ENCODE peak calls at places on chromosome 9, in nine cellular contexts. W, X, B, Z, M, D, A, J and V are unnamed samples.
A peak's percentile ranks its signal among the peaks of the same experiment; 100 is the strongest.

GRCh38 chr9:89797970-89798369 is 193.2 kb downstream of the GADD45G start:
- DNase-seq in W (no peak), X (no peak), B (no peak), Z (no peak), M (no peak), D (no peak), A (no peak), J (no peak), V (peak; percentile 33)

GRCh38 chr9:116149844-116150243 is 3.7 kb upstream of the PAPPA start:
- DNase-seq in W (no peak), X (peak; percentile 48), B (no peak), Z (no peak), M (peak; percentile 56), D (no peak), A (peak; percentile 6), J (no peak), V (no peak)

GRCh38 chr9:5947912-5948311 is 57.2 kb downstream of the MLANA start:
- DNase-seq in W (no peak), X (no peak), B (no peak), Z (no peak), M (no peak), D (no peak), A (no peak), J (no peak), V (no peak)

GRCh38 chr9:133238272-133238850 is 29.3 kb upstream of the OBP2B start:
- DNase-seq in W (no peak), X (peak; percentile 69), B (no peak), Z (peak; percentile 88), M (peak; percentile 52), D (no peak), A (no peak), J (peak; percentile 71), V (no peak)

GRCh38 chr9:33230756-33231691 is 8.9 kb upstream of the SPINK4 start:
- DNase-seq in W (no peak), X (no peak), B (no peak), Z (no peak), M (no peak), D (no peak), A (no peak), J (no peak), V (peak; percentile 43)

GRCh38 chr9:92328225-92328624 is 2.5 kb downstream of the CENPP start:
- DNase-seq in W (no peak), X (no peak), B (no peak), Z (peak; percentile 17), M (no peak), D (no peak), A (peak; percentile 70), J (no peak), V (no peak)

GRCh38 chr9:136397643-136398042 is 2.3 kb downstream of the SNAPC4 start:
- DNase-seq in W (no peak), X (no peak), B (no peak), Z (no peak), M (no peak), D (no peak), A (no peak), J (no peak), V (no peak)

GRCh38 chr9:84966876-84967830 is 297.6 kb downstream of the NTRK2 start:
- DNase-seq in W (no peak), X (peak; percentile 15), B (no peak), Z (no peak), M (no peak), D (no peak), A (no peak), J (no peak), V (no peak)

GRCh38 chr9:96484521-96484931 is 34.6 kb downstream of the HABP4 start:
- DNase-seq in W (no peak), X (peak; percentile 76), B (no peak), Z (no peak), M (no peak), D (no peak), A (no peak), J (no peak), V (no peak)

GRCh38 chr9:114909657-114910056 is 20.7 kb downstream of the TNFSF8 start:
- DNase-seq in W (no peak), X (no peak), B (no peak), Z (no peak), M (no peak), D (no peak), A (no peak), J (no peak), V (no peak)

GRCh38 chr9:95409650-95410426 is 92.3 kb upstream of the FANCC start:
- DNase-seq in W (no peak), X (no peak), B (peak; percentile 50), Z (no peak), M (no peak), D (no peak), A (no peak), J (no peak), V (no peak)

GRCh38 chr9:31393240-31393639 is 991.2 kb upstream of the ACO1 start:
- DNase-seq in W (no peak), X (no peak), B (no peak), Z (no peak), M (no peak), D (no peak), A (no peak), J (no peak), V (no peak)

GRCh38 chr9:120893585-120893857 is 16.5 kb upstream of the PHF19 start:
- DNase-seq in W (no peak), X (peak; percentile 60), B (no peak), Z (no peak), M (no peak), D (no peak), A (no peak), J (no peak), V (no peak)

GRCh38 chr9:29778281-29778849 is 2205.1 kb upstream of the C9orf72 start:
- DNase-seq in W (no peak), X (no peak), B (no peak), Z (no peak), M (no peak), D (no peak), A (no peak), J (no peak), V (no peak)

GRCh38 chr9:68979538-68980314 is 34.2 kb downstream of the PRKACG start:
- DNase-seq in W (no peak), X (no peak), B (no peak), Z (no peak), M (no peak), D (no peak), A (peak; percentile 49), J (no peak), V (no peak)

GRCh38 chr9:118395415-118395814 is 691.2 kb downstream of the TLR4 start:
- DNase-seq in W (no peak), X (no peak), B (no peak), Z (no peak), M (no peak), D (no peak), A (no peak), J (no peak), V (no peak)

GRCh38 chr9:98726735-98727134 is 18.0 kb upstream of the GABBR2 start:
- DNase-seq in W (no peak), X (no peak), B (no peak), Z (no peak), M (no peak), D (no peak), A (no peak), J (no peak), V (no peak)

GRCh38 chr9:125990186-125990792 is 243.1 kb downstream of the PBX3 start:
- DNase-seq in W (no peak), X (no peak), B (no peak), Z (no peak), M (no peak), D (no peak), A (no peak), J (no peak), V (no peak)

GRCh38 chr9:81375461-81376100 is 313.8 kb downstream of the TLE1 start:
- DNase-seq in W (no peak), X (no peak), B (no peak), Z (no peak), M (no peak), D (no peak), A (no peak), J (no peak), V (no peak)

GRCh38 chr9:131056781-131057506 is 39.4 kb upstream of the AIF1L start:
- DNase-seq in W (no peak), X (no peak), B (no peak), Z (no peak), M (no peak), D (no peak), A (no peak), J (no peak), V (no peak)

GRCh38 chr9:69339620-69340019 is 14.6 kb downstream of the ENTREP1 start:
- DNase-seq in W (no peak), X (no peak), B (no peak), Z (no peak), M (no peak), D (no peak), A (no peak), J (no peak), V (no peak)

GRCh38 chr9:71218774-71219173 is 97.4 kb upstream of the TRPM3 start:
- DNase-seq in W (no peak), X (no peak), B (no peak), Z (no peak), M (no peak), D (no peak), A (no peak), J (no peak), V (no peak)

GRCh38 chr9:129033216-129033615 is 3.2 kb upstream of the MIGA2 start:
- DNase-seq in W (no peak), X (no peak), B (no peak), Z (no peak), M (no peak), D (no peak), A (no peak), J (no peak), V (no peak)

GRCh38 chr9:2281031-2281802 is 266.1 kb downstream of the SMARCA2 start:
- DNase-seq in W (no peak), X (no peak), B (no peak), Z (no peak), M (no peak), D (no peak), A (no peak), J (no peak), V (no peak)

GRCh38 chr9:126642839-126643238 is 29.1 kb downstream of the LMX1B start:
- DNase-seq in W (no peak), X (no peak), B (no peak), Z (no peak), M (no peak), D (no peak), A (no peak), J (no peak), V (no peak)

GRCh38 chr9:742914-743594 is 98.4 kb upstream of the DMRT1 start:
- DNase-seq in W (no peak), X (no peak), B (no peak), Z (no peak), M (no peak), D (no peak), A (no peak), J (no peak), V (no peak)

GRCh38 chr9:105413486-105414068 is 34.3 kb upstream of the FSD1L start:
- DNase-seq in W (no peak), X (no peak), B (peak; percentile 7), Z (peak; percentile 29), M (no peak), D (no peak), A (peak; percentile 12), J (no peak), V (no peak)

GRCh38 chr9:36793277-36793676 is 220.6 kb downstream of the MELK start:
- DNase-seq in W (no peak), X (no peak), B (no peak), Z (no peak), M (no peak), D (no peak), A (no peak), J (no peak), V (no peak)

GRCh38 chr9:87140605-87141109 is 193.4 kb upstream of the GAS1 start:
- DNase-seq in W (no peak), X (no peak), B (no peak), Z (no peak), M (no peak), D (no peak), A (no peak), J (no peak), V (no peak)

GRCh38 chr9:124764774-124765438 is 6.2 kb downstream of the NR6A1 start:
- DNase-seq in W (no peak), X (no peak), B (no peak), Z (peak; percentile 50), M (no peak), D (no peak), A (peak; percentile 13), J (no peak), V (no peak)

GRCh38 chr9:89361031-89361430 is 42.7 kb downstream of the SECISBP2 start:
- DNase-seq in W (no peak), X (no peak), B (no peak), Z (no peak), M (no peak), D (no peak), A (no peak), J (no peak), V (no peak)